ENCODE peak calls at places on chromosomes 13 and 19, in four cellular contexts. A, R, D and C are unnamed samples.
A peak's percentile ranks its signal among the peaks of the same experiment; 100 is the strongest.

GRCh38 chr19:33473644-33474305 is 47.8 kb downstream of the PEPD start:
- DNase-seq in D (no peak), R (no peak), A (no peak), C (no peak)

GRCh38 chr13:23980160-23980551 is 82.9 kb upstream of the C1QTNF9B start:
- DNase-seq in A (peak; percentile 89), R (peak; percentile 84), D (peak; percentile 70), C (peak; percentile 75)

GRCh38 chr13:22311734-22312404 is 641.0 kb downstream of the FGF9 start:
- DNase-seq in A (no peak), D (peak; percentile 12), R (no peak), C (no peak)

GRCh38 chr13:30477346-30478235 is 11.9 kb upstream of the HMGB1 start:
- DNase-seq in R (no peak), D (no peak), A (no peak), C (no peak)

GRCh38 chr19:10998045-10998533 is 37.3 kb downstream of the SMARCA4 start:
- DNase-seq in D (peak; percentile 61), R (peak; percentile 19), A (no peak), C (no peak)

GRCh38 chr13:80591978-80592377 is 251.1 kb upstream of the SPRY2 start:
- DNase-seq in A (no peak), D (no peak), R (no peak), C (no peak)

GRCh38 chr13:20149762-20150161 is 11.1 kb downstream of the GJA3 start:
- DNase-seq in R (no peak), D (no peak), A (peak; percentile 46), C (no peak)

GRCh38 chr19:11949201-11949600 is 15.6 kb upstream of the ZNF763 start:
- DNase-seq in D (no peak), R (no peak), A (no peak), C (no peak)

GRCh38 chr13:112060431-112060830 is 6.5 kb upstream of the SOX1 start:
- DNase-seq in A (no peak), R (no peak), D (no peak), C (no peak)

GRCh38 chr19:18894254-18895037 is 1.5 kb downstream of the CERS1 start:
- DNase-seq in A (no peak), R (no peak), D (no peak), C (no peak)

GRCh38 chr13:111385182-111385857 is 64.9 kb downstream of the TEX29 start:
- DNase-seq in D (no peak), A (no peak), R (no peak), C (no peak)

GRCh38 chr13:73224708-73225107 is 165.9 kb downstream of the KLF5 start:
- DNase-seq in R (no peak), D (no peak), A (no peak), C (no peak)

GRCh38 chr13:38570706-38571105 is 116.2 kb upstream of the FREM2 start:
- DNase-seq in A (no peak), R (no peak), D (no peak), C (no peak)

GRCh38 chr19:15324791-15325519 is 7.4 kb downstream of the BRD4 start:
- DNase-seq in A (peak; percentile 32), D (no peak), R (no peak), C (no peak)

GRCh38 chr19:41223431-41224234 is 4.6 kb downstream of the AXL start:
- DNase-seq in D (no peak), A (peak; percentile 29), R (no peak), C (no peak)

GRCh38 chr13:78137404-78138142 is 218.9 kb upstream of the EDNRB start:
- DNase-seq in A (peak; percentile 73), R (peak; percentile 3), D (peak; percentile 27), C (no peak)

GRCh38 chr19:2253106-2254051 is 2.8 kb downstream of the JSRP1 start:
- DNase-seq in D (no peak), R (no peak), A (peak; percentile 59), C (peak; percentile 60)
- TF ChIP-seq CTCF in D (no peak), R (no peak), A (peak; percentile 19), C (peak; percentile 70)

DNA sequence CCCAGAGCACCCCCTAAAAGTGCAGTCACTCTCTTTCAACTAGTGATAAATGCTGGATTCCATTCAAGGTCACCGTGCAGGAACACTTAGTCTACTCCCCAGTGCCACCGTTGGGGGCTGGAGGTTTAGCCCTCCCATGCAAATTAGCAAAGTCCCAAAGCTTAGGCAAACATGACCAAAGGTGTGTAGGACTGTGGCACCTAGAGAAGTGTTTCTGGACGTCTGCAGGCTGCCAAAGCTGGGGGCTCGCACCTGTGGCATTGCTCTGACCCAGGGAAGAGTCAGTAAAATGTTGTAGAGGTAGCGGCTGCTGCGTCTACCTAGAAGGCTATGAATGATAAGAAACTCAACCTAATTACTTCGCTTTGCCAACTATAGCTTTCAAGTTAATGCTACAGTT is 13.9 kb downstream of the COL4A1 start:
- DNase-seq in A (no peak), D (no peak), R (no peak), C (no peak)
- H3K27ac ChIP-seq in A (no peak overlapping the region), D (no peak overlapping the region), R (no peak overlapping the region), C (no peak overlapping the region)

GRCh38 chr19:1739960-1740629 is 13.2 kb upstream of the ONECUT3 start:
- DNase-seq in A (no peak), R (no peak), D (no peak), C (no peak)
- H3K27me3 ChIP-seq in A (peaks cover 88% of the 10 kb centered on the region), R (no peaks in the 10 kb centered on the region), D (peaks cover 88% of the 10 kb centered on the region), C (peaks cover 24% of the 10 kb centered on the region)

GRCh38 chr19:37309834-37310575 is 60.9 kb upstream of the ZNF527 start:
- DNase-seq in D (no peak), R (no peak), A (peak; percentile 55), C (no peak)
- TF ChIP-seq CTCF in D (no peak), R (no peak), A (no peak), C (peak; percentile 71)

DNA sequence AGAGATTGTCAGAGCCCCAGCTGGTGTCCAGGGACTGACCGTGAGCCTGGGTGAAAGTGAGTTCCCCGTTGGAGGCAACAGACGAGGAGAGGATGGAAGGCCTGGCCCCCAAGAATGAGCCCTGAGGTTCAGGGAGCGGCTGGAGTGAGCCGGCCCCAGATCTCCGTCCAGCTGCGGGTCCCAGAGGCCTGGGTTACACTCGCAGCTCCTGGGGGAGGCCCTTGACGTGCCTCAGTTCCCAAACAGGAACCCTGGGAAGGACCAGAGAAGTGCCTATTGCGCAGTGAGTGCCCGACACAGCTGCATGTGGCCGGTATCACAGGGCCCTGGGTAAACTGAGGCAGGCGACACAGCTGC is 1.1 kb upstream of the ELANE start:
- DNase-seq in R (no peak), D (no peak), A (no peak), C (no peak)
- H3K27ac ChIP-seq in R (peak overlapping the region; percentile 76), D (peak overlapping the region; percentile 58), A (no peak overlapping the region), C (no peak overlapping the region)

DNA sequence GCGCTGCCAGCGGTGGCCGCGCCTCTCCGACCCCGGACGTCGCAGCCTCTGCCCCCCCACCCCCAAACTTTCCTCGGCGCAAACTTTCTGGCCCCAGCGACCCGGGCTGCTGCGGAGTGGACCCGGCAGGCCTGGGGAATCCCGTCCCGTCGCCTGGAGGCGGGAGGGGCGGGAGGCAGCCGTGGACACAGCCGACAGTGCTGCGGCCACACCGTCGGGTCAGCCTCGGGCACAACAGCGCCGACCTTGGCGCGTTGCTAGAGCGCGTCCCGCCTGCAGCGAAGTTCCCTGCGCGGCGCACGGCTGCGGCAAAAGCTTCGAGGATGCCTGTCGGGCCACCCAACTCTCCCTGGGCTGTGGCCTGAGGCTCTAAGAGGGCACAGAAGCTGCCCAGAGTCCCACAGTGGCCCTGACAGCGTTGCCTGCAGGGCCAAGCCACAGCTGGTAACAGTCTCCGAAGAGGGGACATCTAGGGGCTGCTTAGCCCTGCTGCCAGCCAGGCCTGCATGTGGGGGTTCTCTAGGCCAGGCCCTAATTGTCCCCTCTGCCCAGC is 1.3 kb downstream of the NFIX start:
- DNase-seq in D (peak; percentile 6), R (peak; percentile 56), A (no peak), C (no peak)
- H3K27me3 ChIP-seq in D (no peaks in the 10 kb centered on the region), R (no peaks in the 10 kb centered on the region), A (peaks cover 96% of the 10 kb centered on the region), C (no peaks in the 10 kb centered on the region)

GRCh38 chr13:47798906-47799305 is 202.2 kb downstream of the SUCLA2 start:
- DNase-seq in A (peak; percentile 5), R (no peak), D (no peak), C (no peak)
- TF ChIP-seq CTCF in A (peak; percentile 57), R (no peak), D (no peak), C (no peak)